ENCODE peak calls at places on chromosomes 3 and 15, in eight cellular contexts. T is A673, H is fibroblast of lung, Q is H1, X is neural progenitor cell, K is GM23248, S is mammary epithelial cell, F is hepatocyte. J is an unnamed sample.
A peak's percentile ranks its signal among the peaks of the same experiment; 100 is the strongest.

GRCh38 chr3:127209155-127209839 is 16.4 kb downstream of the PRR23E start:
- DNase-seq in T (no peak), H (no peak), Q (no peak), X (no peak), K (no peak), S (no peak), F (no peak), J (no peak)

GRCh38 chr3:144496116-144496835 is 524.7 kb downstream of the DIPK2A start:
- DNase-seq in T (no peak), H (no peak), Q (no peak), X (no peak), K (peak; percentile 42), S (no peak), F (no peak), J (no peak)

GRCh38 chr3:138971766-138972320 is 24.8 kb downstream of the FOXL2NB start:
- DNase-seq in T (no peak), H (no peak), Q (peak; percentile 26), X (no peak), K (no peak), S (no peak), F (no peak), J (no peak)

GRCh38 chr15:99605490-99605931 is 39.7 kb downstream of the MEF2A start:
- DNase-seq in T (no peak), H (peak; percentile 40), Q (no peak), X (no peak), K (no peak), S (peak; percentile 51), F (no peak), J (peak; percentile 32)

GRCh38 chr3:63328386-63328785 is 50.3 kb downstream of the SYNPR start:
- DNase-seq in T (no peak), H (peak; percentile 62), Q (no peak), X (no peak), K (peak; percentile 89), S (peak; percentile 43), F (peak; percentile 45), J (no peak)

GRCh38 chr3:122912772-122913538 is 114.6 kb downstream of the SEMA5B start:
- DNase-seq in T (no peak), H (no peak), Q (no peak), X (no peak), K (no peak), S (no peak), F (no peak), J (no peak)

GRCh38 chr3:49180116-49180515 is 8.7 kb downstream of the KLHDC8B start:
- DNase-seq in T (no peak), H (no peak), Q (no peak), X (no peak), K (no peak), S (no peak), F (no peak), J (no peak)

GRCh38 chr15:83904107-83904720 is 250.3 kb downstream of the ADAMTSL3 start:
- DNase-seq in T (peak; percentile 71), H (peak; percentile 85), Q (no peak), X (no peak), K (peak; percentile 65), S (no peak), F (peak; percentile 16), J (no peak)

DNA sequence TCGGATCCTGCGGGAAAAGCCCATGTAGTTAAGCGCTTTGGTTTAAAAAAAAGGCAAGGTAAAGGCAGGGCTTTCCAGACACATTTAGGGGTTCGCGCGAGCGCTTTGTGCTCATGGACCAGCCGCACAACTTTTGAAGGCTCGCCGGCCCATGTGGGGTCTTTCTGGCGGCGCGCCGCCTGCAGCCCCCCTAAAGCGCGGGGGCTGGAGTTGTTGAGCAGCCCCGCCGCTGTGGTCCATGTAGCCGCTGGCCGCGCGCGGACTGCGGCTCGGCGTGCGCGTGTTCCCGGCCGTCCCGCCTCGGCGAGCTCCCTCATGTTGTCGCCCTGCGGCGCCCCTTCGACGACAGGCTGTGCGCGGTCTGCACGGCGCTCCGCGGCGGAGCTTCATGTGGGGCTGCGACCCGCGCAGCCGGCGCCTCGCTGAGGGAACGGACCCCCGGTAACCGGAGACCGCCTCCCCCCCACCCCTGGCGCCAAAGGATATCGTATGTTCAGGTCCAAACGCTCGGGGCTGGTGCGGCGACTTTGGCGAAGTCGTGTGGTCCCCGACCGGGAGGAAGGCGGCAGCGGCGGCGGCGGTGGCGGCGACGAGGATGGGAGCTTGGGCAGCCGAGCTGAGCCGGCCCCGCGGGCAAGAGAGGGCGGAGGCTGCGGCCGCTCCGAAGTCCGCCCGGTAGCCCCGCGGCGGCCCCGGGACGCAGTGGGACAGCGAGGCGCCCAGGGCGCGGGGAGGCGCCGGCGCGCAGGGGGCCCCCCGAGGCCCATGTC is 919 bp downstream of the SMAD6 start:
- DNase-seq in T (peak; percentile 49), H (peak; percentile 36), Q (peak; percentile 63), X (peak; percentile 69), K (peak; percentile 65), S (no peak), F (peak; percentile 56), J (no peak)
- TF ChIP-seq EZH2 in T (no peak), H (no peak), Q (peak; percentile 75), X (no peak), K (no peak), S (peak; percentile 85), F (no peak), J (no peak)

DNA sequence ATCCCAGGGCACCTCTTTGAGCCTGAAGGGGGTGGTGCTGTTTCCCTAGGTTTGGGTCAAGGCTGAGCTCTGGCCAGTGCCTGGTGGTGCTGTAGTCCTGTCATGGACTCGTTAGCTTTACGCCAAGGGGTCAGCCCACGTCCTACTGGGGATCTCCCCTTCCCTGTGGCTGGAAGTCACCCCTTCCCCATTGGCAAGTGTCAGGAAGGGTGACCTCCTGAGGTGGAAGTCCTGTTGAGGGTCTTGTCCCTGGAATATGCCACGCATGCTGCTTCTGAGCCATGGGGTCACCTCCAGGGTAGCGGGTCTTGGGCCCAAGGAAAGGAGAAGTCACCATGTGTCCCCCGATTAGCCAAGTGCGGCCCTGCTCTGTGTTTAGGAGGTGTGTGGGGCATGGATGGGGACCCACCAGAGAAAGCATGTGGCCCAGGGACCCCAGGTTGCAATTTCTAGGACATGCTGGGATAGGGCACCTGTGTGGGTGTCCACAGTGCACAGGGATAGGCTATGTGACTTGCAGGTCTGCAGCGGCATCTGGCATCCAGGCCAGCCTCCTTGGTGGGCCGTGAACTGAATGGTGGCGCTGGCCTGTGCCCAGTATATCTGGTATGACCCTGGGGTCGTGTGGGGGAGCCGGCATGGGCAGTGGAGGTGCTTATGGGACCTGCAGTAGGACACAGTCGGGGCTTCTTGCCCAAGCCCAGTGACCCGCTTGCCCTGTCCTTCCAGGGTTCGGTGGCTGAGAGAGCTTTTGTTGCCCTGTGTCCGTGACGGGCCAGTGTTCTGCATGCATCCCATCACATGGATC is 226.7 kb downstream of the SNRPN start:
- DNase-seq in T (no peak), H (no peak), Q (no peak), X (no peak), K (no peak), S (no peak), F (no peak), J (no peak)
- H3K9me3 ChIP-seq in T (peaks cover 39% of the 10 kb centered on the region), H (no peaks in the 10 kb centered on the region), Q (peaks cover 75% of the 10 kb centered on the region), X (no peaks in the 10 kb centered on the region), K (no peaks in the 10 kb centered on the region), S (peaks cover 12% of the 10 kb centered on the region), F (no peaks in the 10 kb centered on the region), J (no peaks in the 10 kb centered on the region)

GRCh38 chr15:29570931-29571727 is 251.1 kb downstream of the TJP1 start:
- DNase-seq in T (peak; percentile 21), H (peak; percentile 25), Q (peak; percentile 84), X (peak; percentile 90), K (peak; percentile 18), S (peak; percentile 27), F (peak; percentile 72), J (peak; percentile 10)

GRCh38 chr15:29569533-29570092 is 252.7 kb downstream of the TJP1 start:
- DNase-seq in T (no peak), H (no peak), Q (peak; percentile 70), X (peak; percentile 69), K (no peak), S (no peak), F (no peak), J (no peak)

GRCh38 chr15:29570121-29570930 is 251.9 kb downstream of the TJP1 start:
- DNase-seq in T (peak; percentile 12), H (peak; percentile 21), Q (peak; percentile 70), X (peak; percentile 67), K (peak; percentile 43), S (no peak), F (peak; percentile 44), J (no peak)

GRCh38 chr15:29573197-29573838 is 248.9 kb downstream of the TJP1 start:
- DNase-seq in T (no peak), H (no peak), Q (no peak), X (no peak), K (no peak), S (no peak), F (no peak), J (no peak)

GRCh38 chr15:29571728-29572454 is 250.4 kb downstream of the TJP1 start:
- DNase-seq in T (peak; percentile 19), H (no peak), Q (no peak), X (peak; percentile 61), K (peak; percentile 3), S (no peak), F (peak; percentile 43), J (peak; percentile 4)
- TF ChIP-seq EZH2 in T (peak; percentile 35), H (peak; percentile 22), Q (no peak), X (no peak), K (peak; percentile 10), S (no peak), F (no peak), J (no peak)

DNA sequence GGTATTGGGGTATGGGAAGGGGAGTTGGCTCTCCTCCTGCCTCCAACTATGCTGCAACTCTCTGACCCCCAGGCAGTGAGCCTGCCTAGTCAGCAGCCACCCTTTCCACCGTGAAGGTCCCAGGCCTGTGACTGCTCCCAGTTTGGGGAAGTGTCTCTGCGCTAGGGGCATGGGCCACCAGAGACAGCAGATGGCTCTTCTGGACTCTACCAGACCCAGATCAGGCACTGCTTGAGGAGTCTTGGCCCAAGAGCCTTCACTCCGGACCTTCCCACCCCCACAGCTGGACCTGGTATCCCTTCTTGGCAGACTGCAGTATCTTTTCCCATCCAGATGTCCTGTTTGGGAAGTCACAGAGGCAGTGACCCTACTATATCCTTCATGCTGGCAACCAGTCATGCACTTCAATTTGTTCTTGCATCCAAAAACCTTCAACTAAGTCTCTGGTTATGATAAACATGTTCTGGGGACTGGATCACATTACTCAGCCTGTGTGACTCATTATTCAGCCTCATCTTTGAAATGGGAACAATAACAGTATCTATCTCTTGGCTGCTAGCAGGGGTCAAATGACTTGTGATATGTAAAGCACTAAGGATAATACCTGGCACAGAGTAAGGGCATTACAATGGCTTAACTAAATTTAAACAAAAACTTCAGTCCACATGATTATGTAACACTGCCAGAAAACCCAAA is 62.7 kb downstream of the POMGNT2 start:
- DNase-seq in T (no peak), H (no peak), Q (no peak), X (no peak), K (peak; percentile 14), S (no peak), F (no peak), J (peak; percentile 9)
- H3K9me3 ChIP-seq in T (no peaks in the 10 kb centered on the region), H (no peaks in the 10 kb centered on the region), Q (peaks cover 37% of the 10 kb centered on the region), X (peaks cover 6% of the 10 kb centered on the region), K (no peaks in the 10 kb centered on the region), S (peaks cover 4% of the 10 kb centered on the region), F (no peaks in the 10 kb centered on the region), J (no peaks in the 10 kb centered on the region)